ENCODE peak calls at places on chromosomes 5 and 9, in six cellular contexts. P is HepG2, T is K562, I is GM12878, D is H1, M is GM12891. B is an unnamed sample.

GRCh38 chr5:32710859-32711692 is at the start of gene NPR3:
- DNase-seq in P (no peak), T (no peak), I (no peak), D (peak; percentile 51), M (no peak), B (no peak)

GRCh38 chr5:66587771-66588170 is 8.4 kb upstream of the MAST4 start:
- DNase-seq in P (no peak), T (no peak), I (no peak), D (no peak), M (no peak), B (no peak)

GRCh38 chr5:122394313-122394712 is 82.3 kb downstream of the SNCAIP start:
- DNase-seq in P (no peak), T (no peak), I (no peak), D (no peak), M (no peak), B (no peak)

GRCh38 chr5:168239325-168239724 is 52.1 kb upstream of the WWC1 start:
- DNase-seq in P (no peak), T (no peak), I (no peak), D (no peak), M (no peak), B (no peak)

GRCh38 chr5:145697251-145698016 is 137.7 kb downstream of the PRELID2 start:
- DNase-seq in P (peak; percentile 47), T (peak; percentile 19), I (no peak), D (no peak), M (peak; percentile 12), B (no peak)

GRCh38 chr5:66307647-66308257 is 163.7 kb downstream of the SREK1 start:
- DNase-seq in P (peak; percentile 61), T (peak; percentile 53), I (no peak), D (no peak), M (no peak), B (no peak)

GRCh38 chr5:67873935-67874334 is 341.6 kb upstream of the PIK3R1 start:
- DNase-seq in P (no peak), T (no peak), I (no peak), D (no peak), M (no peak), B (no peak)

GRCh38 chr5:172211676-172212075 is 17.7 kb downstream of the EFCAB9 start:
- DNase-seq in P (no peak), T (no peak), I (no peak), D (no peak), M (no peak), B (no peak)

GRCh38 chr5:62555930-62556329 is 22.7 kb upstream of the LRRC70 start:
- DNase-seq in P (no peak), T (no peak), I (no peak), D (no peak), M (no peak), B (no peak)

GRCh38 chr9:137522746-137523455 is 27.3 kb downstream of the PNPLA7 start:
- DNase-seq in P (no peak), T (no peak), I (no peak), D (no peak), M (no peak), B (no peak)

GRCh38 chr5:140608730-140609520 is 24.1 kb downstream of the CD14 start:
- DNase-seq in P (no peak), T (no peak), I (no peak), D (no peak), M (no peak), B (no peak)

GRCh38 chr5:298737-299125 is 22.8 kb upstream of the AHRR start:
- DNase-seq in P (no peak), T (no peak), I (no peak), D (no peak), M (no peak), B (no peak)

GRCh38 chr5:94281402-94281801 is 337.0 kb downstream of the KIAA0825 start:
- DNase-seq in P (no peak), T (no peak), I (no peak), D (no peak), M (no peak), B (no peak)

GRCh38 chr5:150120062-150120441 is 33.7 kb upstream of the CSF1R start:
- DNase-seq in P (no peak), T (no peak), I (no peak), D (no peak), M (no peak), B (no peak)

GRCh38 chr9:110427497-110428104 is 89.9 kb upstream of the TXNDC8 start:
- DNase-seq in P (peak; percentile 18), T (peak; percentile 22), I (no peak), D (peak; percentile 79), M (peak; percentile 5), B (no peak)

GRCh38 chr5:134175874-134176522 is 752 bp downstream of the SKP1 start:
- DNase-seq in P (no peak), T (no peak), I (no peak), D (no peak), M (no peak), B (peak; percentile 13)

GRCh38 chr9:114072181-114073140 is 5.6 kb downstream of the AMBP start:
- DNase-seq in P (no peak), T (no peak), I (no peak), D (no peak), M (no peak), B (no peak)

GRCh38 chr9:32554107-32554506 is 1.7 kb upstream of the TOPORS start:
- DNase-seq in P (no peak), T (peak; percentile 48), I (no peak), D (no peak), M (no peak), B (no peak)

GRCh38 chr9:91496351-91496750 is 72.7 kb upstream of the NFIL3 start:
- DNase-seq in P (no peak), T (no peak), I (no peak), D (no peak), M (no peak), B (no peak)

GRCh38 chr5:149727336-149728035 is 2.6 kb upstream of the PPARGC1B start:
- DNase-seq in P (no peak), T (no peak), I (no peak), D (no peak), M (no peak), B (no peak)

GRCh38 chr5:36606437-36607113 is at the start of gene SLC1A3:
- DNase-seq in P (no peak), T (no peak), I (peak; percentile 28), D (peak; percentile 71), M (no peak), B (no peak)

GRCh38 chr5:73989956-73990355 is 364.0 kb downstream of the ARHGEF28 start:
- DNase-seq in P (no peak), T (no peak), I (no peak), D (no peak), M (no peak), B (no peak)

GRCh38 chr5:67693956-67694564 is 497.5 kb upstream of the CD180 start:
- DNase-seq in P (no peak), T (no peak), I (no peak), D (no peak), M (no peak), B (no peak)

GRCh38 chr9:16119861-16120641 is 567.2 kb downstream of the CCDC171 start:
- DNase-seq in P (no peak), T (no peak), I (no peak), D (no peak), M (no peak), B (no peak)

GRCh38 chr5:120419110-120419509 is 45.0 kb upstream of the PRR16 start:
- DNase-seq in P (no peak), T (no peak), I (no peak), D (no peak), M (no peak), B (no peak)

GRCh38 chr5:133827001-133827400 is 141.4 kb downstream of the C5orf15 start:
- DNase-seq in P (no peak), T (no peak), I (no peak), D (no peak), M (no peak), B (no peak)

GRCh38 chr9:37301369-37302172 is 120.9 kb upstream of the GRHPR start:
- DNase-seq in P (no peak), T (no peak), I (no peak), D (no peak), M (no peak), B (no peak)

GRCh38 chr5:176528301-176528700 is 8.9 kb downstream of the RNF44 start:
- DNase-seq in P (no peak), T (no peak), I (no peak), D (no peak), M (no peak), B (no peak)
- TF ChIP-seq TAF1 in P (no peak), T (no peak), I (no peak), D (no peak), M (no peak), B (no peak)

GRCh38 chr9:134171316-134172197 is 7.2 kb upstream of the RNU6ATAC start:
- DNase-seq in P (no peak), T (no peak), I (no peak), D (no peak), M (no peak), B (no peak)
- TF ChIP-seq POLR2A in P (no peak), T (no peak), I (no peak), D (no peak), M (no peak), B (no peak)

DNA sequence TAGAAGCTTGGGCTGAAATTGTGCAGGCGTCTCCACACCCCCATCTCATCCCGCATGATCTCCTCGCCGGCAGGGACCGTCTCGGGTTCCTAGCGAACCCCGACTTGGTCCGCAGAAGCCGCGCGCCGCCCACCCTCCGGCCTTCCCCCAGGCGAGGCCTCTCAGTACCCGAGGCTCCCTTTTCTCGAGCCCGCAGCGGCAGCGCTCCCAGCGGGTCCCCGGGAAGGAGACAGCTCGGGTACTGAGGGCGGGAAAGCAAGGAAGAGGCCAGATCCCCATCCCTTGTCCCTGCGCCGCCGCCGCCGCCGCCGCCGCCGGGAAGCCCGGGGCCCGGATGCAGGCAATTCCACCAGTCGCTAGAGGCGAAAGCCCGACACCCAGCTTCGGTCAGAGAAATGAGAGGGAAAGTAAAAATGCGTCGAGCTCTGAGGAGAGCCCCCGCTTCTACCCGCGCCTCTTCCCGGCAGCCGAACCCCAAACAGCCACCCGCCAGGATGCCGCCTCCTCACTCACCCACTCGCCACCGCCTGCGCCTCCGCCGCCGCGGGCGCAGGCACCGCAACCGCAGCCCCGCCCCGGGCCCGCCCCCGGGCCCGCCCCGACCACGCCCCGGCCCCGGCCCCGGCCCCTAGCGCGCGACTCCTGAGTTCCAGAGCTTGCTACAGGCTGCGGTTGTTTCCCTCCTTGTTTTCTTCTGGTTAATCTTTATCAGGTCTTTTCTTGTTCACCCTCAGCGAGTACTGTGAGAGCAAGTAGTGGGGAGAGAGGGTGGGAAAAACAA is at the start of gene C9orf72:
- DNase-seq in P (peak; percentile 27), T (peak; percentile 72), I (no peak), D (peak; percentile 85), M (peak; percentile 58), B (peak; percentile 48)
- TF ChIP-seq POLR2AphosphoS5 in P (peak; percentile 52), T (no peak), I (peak; percentile 3), D (peak; percentile 73), M (peak; percentile 45), B (no peak)

GRCh38 chr5:119361723-119362122 is 5.9 kb downstream of the TNFAIP8 start:
- DNase-seq in P (no peak), T (no peak), I (no peak), D (no peak), M (no peak), B (no peak)

GRCh38 chr5:119362714-119363113 is 6.9 kb downstream of the TNFAIP8 start:
- DNase-seq in P (no peak), T (no peak), I (no peak), D (no peak), M (no peak), B (no peak)

GRCh38 chr5:119365847-119366536 is 10.2 kb downstream of the TNFAIP8 start:
- DNase-seq in P (no peak), T (no peak), I (no peak), D (no peak), M (no peak), B (no peak)

GRCh38 chr5:119363271-119363670 is 7.5 kb downstream of the TNFAIP8 start:
- DNase-seq in P (no peak), T (no peak), I (no peak), D (no peak), M (no peak), B (no peak)

GRCh38 chr5:119363936-119364335 is 8.1 kb downstream of the TNFAIP8 start:
- DNase-seq in P (no peak), T (no peak), I (peak; percentile 42), D (no peak), M (no peak), B (no peak)
- TF ChIP-seq TAF1 in P (no peak), T (no peak), I (no peak), D (no peak), M (no peak), B (no peak)